ENCODE peak calls at places on chromosome 7, in seven cellular contexts. O is upper lobe of right lung, P is hepatocyte, S is Panc1, R is heart right ventricle, C is transverse colon, Z is OCI-LY7. H is an unnamed sample.

GRCh38 chr7:27178366-27178765 is 4.2 kb upstream of the HOXA10 start:
- DNase-seq in O (peak), P (no peak), S (no peak), R (no peak), C (peak), Z (no peak), H (no peak)

GRCh38 chr7:66055321-66055956 is 20.2 kb upstream of the ASL start:
- DNase-seq in O (no peak), P (no peak), S (no peak), R (no peak), C (no peak), Z (no peak), H (no peak)

GRCh38 chr7:103068429-103069403 is 5.9 kb downstream of the FBXL13 start:
- DNase-seq in O (no peak), P (no peak), S (no peak), R (no peak), C (no peak), Z (no peak), H (no peak)

GRCh38 chr7:140029072-140029471 is 33.7 kb downstream of the PARP12 start:
- DNase-seq in O (no peak), P (no peak), S (no peak), R (no peak), C (no peak), Z (no peak), H (no peak)

GRCh38 chr7:48035967-48036478 is 680 bp downstream of the C7orf57 start:
- DNase-seq in O (peak), P (peak), S (no peak), R (peak), C (peak), Z (no peak), H (no peak)

GRCh38 chr7:122299935-122300606 is 4.5 kb downstream of the FEZF1 start:
- DNase-seq in O (no peak), P (no peak), S (no peak), R (no peak), C (no peak), Z (no peak), H (no peak)

GRCh38 chr7:30555525-30555924 is 39.2 kb upstream of the GARS1 start:
- DNase-seq in O (no peak), P (no peak), S (no peak), R (no peak), C (no peak), Z (no peak), H (no peak)

GRCh38 chr7:95861041-95861440 is 88.7 kb downstream of the DYNC1I1 start:
- DNase-seq in O (no peak), P (no peak), S (no peak), R (no peak), C (no peak), Z (no peak), H (no peak)

GRCh38 chr7:37488163-37488759 is 39.6 kb upstream of the ELMO1 start:
- DNase-seq in O (no peak), P (no peak), S (no peak), R (no peak), C (no peak), Z (no peak), H (peak)

GRCh38 chr7:47847207-47847606 is 101.1 kb downstream of the PKD1L1 start:
- DNase-seq in O (no peak), P (no peak), S (no peak), R (no peak), C (no peak), Z (no peak), H (no peak)

GRCh38 chr7:81150951-81151361 is 232.1 kb upstream of the SEMA3C start:
- DNase-seq in O (no peak), P (no peak), S (no peak), R (no peak), C (no peak), Z (no peak), H (no peak)

GRCh38 chr7:130943336-130943901 is 209.4 kb upstream of the KLF14 start:
- DNase-seq in O (no peak), P (no peak), S (peak), R (no peak), C (no peak), Z (peak), H (no peak)

GRCh38 chr7:148856891-148857290 is 27.2 kb downstream of the EZH2 start:
- DNase-seq in O (no peak), P (no peak), S (no peak), R (no peak), C (no peak), Z (no peak), H (no peak)

GRCh38 chr7:153445641-153446040 is 606.6 kb upstream of the DPP6 start:
- DNase-seq in O (no peak), P (no peak), S (no peak), R (no peak), C (no peak), Z (no peak), H (no peak)

GRCh38 chr7:142795339-142795863 is 24.6 kb downstream of the PRSS2 start:
- DNase-seq in O (no peak), P (no peak), S (no peak), R (no peak), C (peak), Z (peak), H (no peak)

GRCh38 chr7:88628363-88629085 is 131.0 kb upstream of the ZNF804B start:
- DNase-seq in O (no peak), P (no peak), S (no peak), R (no peak), C (no peak), Z (no peak), H (no peak)

GRCh38 chr7:71598553-71598952 is 466.6 kb downstream of the GALNT17 start:
- DNase-seq in O (no peak), P (no peak), S (no peak), R (no peak), C (no peak), Z (no peak), H (no peak)

GRCh38 chr7:14457567-14458453 is 444.7 kb downstream of the DGKB start:
- DNase-seq in O (peak), P (peak), S (peak), R (peak), C (peak), Z (peak), H (peak)

GRCh38 chr7:77699056-77699455 is 2.8 kb downstream of the RSBN1L start:
- DNase-seq in O (no peak), P (no peak), S (no peak), R (no peak), C (no peak), Z (peak), H (no peak)

GRCh38 chr7:82234457-82235049 is 209.0 kb downstream of the CACNA2D1 start:
- DNase-seq in O (no peak), P (peak), S (peak), R (no peak), C (no peak), Z (peak), H (peak)

DNA sequence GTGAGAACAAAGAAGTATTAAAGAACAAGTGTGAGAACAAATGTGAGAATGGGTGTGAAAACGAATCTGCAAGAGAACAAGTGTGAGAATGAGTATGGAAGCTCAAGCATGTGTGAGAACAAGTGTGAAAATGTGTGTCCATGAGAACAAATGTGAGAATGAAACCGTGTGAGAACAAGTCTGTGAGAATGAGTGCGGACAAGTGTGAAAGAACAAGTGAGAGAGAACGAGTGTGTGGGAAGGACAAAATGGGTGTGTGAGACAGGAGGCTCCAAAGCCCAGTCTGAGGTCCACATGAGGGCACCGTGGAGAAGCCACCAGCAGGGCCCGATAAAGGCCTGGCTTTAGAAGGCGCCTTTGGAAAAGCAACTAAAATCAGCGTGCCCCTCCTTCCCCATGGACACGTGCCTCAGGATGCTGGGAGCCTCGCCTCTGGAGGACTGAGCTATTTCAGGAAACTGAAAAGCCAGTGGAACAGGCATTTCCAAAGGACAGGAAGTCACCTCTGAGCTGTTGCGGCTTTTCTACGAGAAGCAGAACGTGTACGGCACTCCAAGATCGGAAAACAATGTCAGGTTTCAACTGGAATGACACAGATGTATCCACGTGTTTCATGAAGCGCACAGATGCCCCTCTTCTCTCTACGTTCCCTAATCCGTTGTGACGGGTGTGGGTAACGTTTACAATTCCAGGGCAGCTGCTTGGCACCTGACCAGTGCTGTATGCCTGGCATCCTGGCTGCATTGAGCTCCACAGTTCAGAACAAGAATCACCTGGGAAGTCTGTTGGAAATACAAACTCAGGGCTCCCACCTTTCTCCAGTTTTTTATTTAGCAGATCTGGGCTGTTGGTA is 46.4 kb downstream of the ESYT2 start:
- DNase-seq in O (no peak), P (peak), S (peak), R (peak), C (peak), Z (no peak), H (no peak)
- TF ChIP-seq CTCF in O (peak), P (peak), S (no peak), R (peak), C (peak), Z (no peak), H (peak)

DNA sequence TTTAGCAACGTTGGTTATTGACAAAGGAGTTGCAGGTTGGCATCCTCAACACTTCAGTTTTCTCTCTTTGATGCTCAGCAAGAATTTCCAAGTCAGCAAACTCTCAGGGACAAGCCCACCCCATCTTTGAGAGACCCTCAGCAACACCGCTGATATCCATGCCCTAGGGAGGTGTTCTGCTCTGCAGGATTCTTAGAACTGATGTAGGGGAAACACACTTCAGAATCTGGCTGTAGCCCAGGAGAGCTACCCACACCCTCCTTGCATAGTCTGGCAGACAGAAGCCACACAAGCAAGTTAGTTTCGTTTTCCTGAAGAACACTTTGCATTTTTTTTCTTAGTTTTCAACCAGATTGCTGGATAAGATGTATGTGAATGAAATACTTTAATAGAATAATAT is 827 bp downstream of the SAMD9L start:
- DNase-seq in O (no peak), P (peak), S (no peak), R (no peak), C (peak), Z (peak), H (no peak)
- H3K4me3 ChIP-seq in O (peak), P (no peak), S (peak), R (peak), C (peak), Z (peak), H (peak)

DNA sequence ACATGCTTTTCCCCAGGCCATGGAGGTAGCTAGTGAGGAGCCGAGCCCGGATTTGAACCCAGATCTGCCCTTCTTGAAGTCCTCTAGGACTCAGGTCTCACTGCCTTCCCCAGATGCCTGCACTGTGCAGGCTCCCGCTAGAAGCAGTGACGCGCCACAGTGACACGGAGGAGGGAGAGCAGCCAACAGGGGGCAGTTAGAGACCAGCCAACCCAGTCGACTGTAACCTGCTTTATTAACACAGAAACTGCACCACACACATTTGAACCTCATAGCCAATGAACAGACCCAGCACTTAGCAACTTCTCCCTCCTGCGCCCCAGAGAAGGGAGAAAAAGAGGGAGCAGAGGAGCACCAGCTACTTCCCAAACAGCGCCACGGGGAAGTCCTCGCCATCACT is 27.4 kb downstream of the PILRA start:
- DNase-seq in O (no peak), P (no peak), S (no peak), R (no peak), C (no peak), Z (peak), H (no peak)
- TF ChIP-seq CTCF in O (no peak), P (peak), S (peak), R (no peak), C (no peak), Z (peak), H (peak)

GRCh38 chr7:157006205-157006747 is 4.2 kb downstream of the MNX1 start:
- DNase-seq in O (peak), P (no peak), S (no peak), R (no peak), C (peak), Z (no peak), H (no peak)
- H3K4me3 ChIP-seq in O (no peak), P (no peak), S (no peak), R (no peak), C (no peak), Z (no peak), H (no peak)

DNA sequence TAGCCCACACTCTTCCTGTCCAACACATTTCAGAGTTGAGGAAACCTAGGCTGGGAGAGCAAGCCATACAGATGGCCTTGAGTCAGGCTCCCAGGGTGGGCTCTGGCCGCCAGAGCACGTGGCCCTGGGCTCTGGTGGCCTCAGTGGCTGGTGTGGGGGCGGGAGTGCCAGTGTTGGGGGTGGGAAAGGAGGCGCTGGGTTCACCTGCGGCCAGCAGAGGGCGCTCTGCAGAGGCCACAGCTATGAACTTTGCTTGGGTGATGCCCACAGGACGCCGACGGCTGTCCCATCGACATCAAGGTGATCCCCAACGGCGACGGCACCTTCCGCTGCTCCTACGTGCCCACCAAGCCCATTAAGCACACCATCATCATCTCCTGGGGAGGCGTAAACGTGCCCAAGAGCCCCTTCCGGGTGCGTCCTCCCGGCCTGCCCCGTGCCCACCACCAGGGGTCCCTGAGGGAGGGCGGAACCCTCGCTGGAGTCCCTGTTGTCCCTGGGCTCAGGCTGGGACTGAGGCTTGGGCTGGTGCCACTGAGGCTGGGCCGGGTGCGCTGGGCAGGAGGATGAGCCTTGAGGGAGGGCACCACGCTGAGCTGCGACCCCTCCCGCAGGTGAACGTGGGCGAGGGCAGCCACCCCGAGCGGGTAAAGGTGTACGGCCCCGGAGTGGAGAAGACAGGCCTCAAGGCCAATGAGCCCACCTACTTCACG is 11.9 kb downstream of the FLNC start:
- DNase-seq in O (peak), P (no peak), S (no peak), R (peak), C (peak), Z (peak), H (no peak)
- TF ChIP-seq CTCF in O (peak), P (peak), S (peak), R (peak), C (peak), Z (peak), H (peak)

GRCh38 chr7:17937506-17938115 is 2.7 kb downstream of the SNX13 start:
- DNase-seq in O (no peak), P (no peak), S (no peak), R (no peak), C (no peak), Z (no peak), H (no peak)
- H3K4me3 ChIP-seq in O (peak), P (peak), S (peak), R (no peak), C (no peak), Z (peak), H (peak)

DNA sequence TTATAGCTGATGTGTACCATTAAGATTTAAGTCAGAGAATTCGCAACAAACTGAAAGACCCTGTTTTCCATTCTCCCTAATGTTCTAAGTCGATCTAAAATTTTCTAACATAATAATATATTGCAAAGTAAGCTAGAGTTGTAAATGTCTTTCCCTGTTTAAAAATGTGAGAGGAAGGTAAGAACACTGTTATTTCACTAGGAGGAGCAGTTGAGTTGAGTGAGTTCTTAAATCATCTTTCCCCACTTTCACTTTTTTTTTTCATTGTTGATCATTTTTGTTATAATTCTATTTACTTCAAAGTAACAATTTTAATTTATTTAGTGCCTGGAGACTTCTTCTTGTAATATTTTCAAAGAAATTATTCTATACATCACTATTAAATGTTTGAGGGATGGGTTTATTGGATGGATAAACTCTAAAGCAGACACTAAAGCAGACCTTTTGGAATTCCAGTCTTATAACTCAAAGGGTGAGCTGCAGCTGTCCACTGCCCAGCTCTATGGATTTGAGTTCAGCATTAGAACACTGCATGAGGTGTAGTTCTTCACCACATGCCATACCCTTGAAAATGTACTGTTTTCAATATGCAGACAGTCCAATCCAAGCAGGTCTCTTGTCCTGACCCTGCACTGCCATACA is 181.3 kb upstream of the FZD1 start:
- DNase-seq in O (no peak), P (peak), S (no peak), R (no peak), C (no peak), Z (peak), H (no peak)
- TF ChIP-seq CTCF in O (peak), P (peak), S (peak), R (peak), C (no peak), Z (peak), H (peak)

DNA sequence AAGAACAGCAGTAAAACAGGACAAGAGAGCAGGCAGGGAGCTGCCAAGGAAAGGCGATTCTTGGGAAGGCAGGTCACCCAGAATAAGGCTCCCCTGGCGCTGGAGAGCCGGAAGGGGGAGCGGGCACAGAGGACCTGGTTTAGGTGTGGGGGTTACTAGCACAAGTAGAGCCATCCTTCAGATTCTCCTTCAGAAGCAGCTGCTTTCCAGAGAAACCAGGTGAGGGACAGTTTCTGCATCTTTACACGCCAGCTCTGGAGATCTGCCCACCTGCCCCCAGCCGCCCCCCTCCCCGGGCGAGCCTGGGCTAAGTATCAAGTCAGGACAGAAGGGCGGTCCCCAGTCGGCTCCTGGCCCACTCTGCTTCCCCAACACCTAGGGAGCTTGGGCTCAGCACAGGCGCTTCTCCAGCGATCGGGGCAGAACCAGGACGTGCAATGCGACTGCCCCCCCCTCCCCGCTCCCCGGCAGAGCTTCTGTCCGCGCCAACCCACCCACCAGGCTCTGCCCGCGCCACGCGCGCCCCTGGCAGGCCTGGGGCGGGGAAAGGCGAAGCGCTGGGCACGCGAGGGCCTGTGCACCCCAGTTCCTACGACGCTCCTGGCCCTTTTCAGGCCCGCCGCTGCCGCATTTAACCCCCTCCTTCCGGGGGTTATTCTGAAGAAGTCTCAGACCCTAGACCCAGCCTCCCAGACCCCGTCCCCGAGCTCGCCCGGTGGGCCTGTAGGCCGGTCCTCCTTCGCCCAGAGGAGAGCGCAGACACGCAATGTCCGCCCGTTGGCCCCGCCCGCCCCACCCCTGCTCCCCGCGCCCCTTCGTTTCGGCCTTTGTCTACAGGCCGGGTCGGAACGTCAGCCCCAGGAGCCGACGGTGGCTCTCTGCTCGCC is 4.4 kb upstream of the EN2 start:
- DNase-seq in O (no peak), P (no peak), S (no peak), R (no peak), C (no peak), Z (no peak), H (no peak)
- H3K4me3 ChIP-seq in O (no peak), P (no peak), S (no peak), R (no peak), C (no peak), Z (no peak), H (no peak)

H was measured in HFF-Myc.